ENCODE peak calls at places on chromosomes 7 and 10, in seven cellular contexts. Y, N, A, J, K, D and S are unnamed samples.

GRCh38 chr10:788796-789748 is 99.6 kb upstream of the DIP2C start:
- DNase-seq in D (no peak), N (peak; percentile 80), Y (peak; percentile 60), K (peak; percentile 55), A (peak; percentile 84), J (peak; percentile 94), S (peak; percentile 81)

GRCh38 chr10:125213541-125214282 is 53.3 kb upstream of the CTBP2 start:
- DNase-seq in N (peak; percentile 32), D (no peak), K (no peak), A (no peak), Y (no peak), J (no peak), S (no peak)

GRCh38 chr7:21542891-21543527 is at the start of gene DNAH11:
- DNase-seq in A (peak; percentile 24), D (no peak), Y (no peak), K (peak; percentile 9), J (peak; percentile 75), N (peak; percentile 61), S (no peak)

GRCh38 chr10:99530108-99531025 is 2.4 kb upstream of the NKX2-3 start:
- DNase-seq in Y (no peak), J (no peak), D (no peak), N (no peak), A (no peak), K (no peak), S (no peak)

GRCh38 chr7:150338166-150338829 is 3.1 kb downstream of the RARRES2 start:
- DNase-seq in D (no peak), K (no peak), J (no peak), A (no peak), N (no peak), Y (no peak), S (no peak)

GRCh38 chr10:90947025-90947960 is 26.4 kb upstream of the ANKRD1 start:
- DNase-seq in J (no peak), D (no peak), Y (peak; percentile 46), N (no peak), K (no peak), A (no peak), S (no peak)

GRCh38 chr7:44377681-44378421 is 52.5 kb upstream of the CAMK2B start:
- DNase-seq in N (no peak), A (no peak), D (no peak), K (no peak), Y (no peak), J (no peak), S (peak; percentile 51)

GRCh38 chr7:50184266-50184665 is 91.2 kb upstream of the ZPBP start:
- DNase-seq in A (no peak), K (no peak), D (no peak), Y (no peak), J (no peak), N (no peak), S (no peak)

GRCh38 chr7:31938650-31939049 is 131.6 kb downstream of the PDE1C start:
- DNase-seq in Y (peak; percentile 45), J (no peak), N (no peak), A (peak; percentile 86), D (no peak), K (no peak), S (no peak)

GRCh38 chr10:124911124-124912051 is 30.5 kb upstream of the ZRANB1 start:
- DNase-seq in A (no peak), D (no peak), K (no peak), N (no peak), J (no peak), Y (peak; percentile 67), S (peak; percentile 35)

GRCh38 chr7:44382459-44383300 is 57.3 kb upstream of the CAMK2B start:
- DNase-seq in D (no peak), N (no peak), J (peak; percentile 45), K (no peak), A (no peak), Y (peak; percentile 43), S (no peak)

GRCh38 chr10:133307776-133308430 is 769 bp downstream of the TUBGCP2 start:
- DNase-seq in K (peak; percentile 76), N (peak; percentile 91), A (peak; percentile 86), Y (peak; percentile 58), J (peak; percentile 88), D (peak; percentile 88), S (peak; percentile 52)

GRCh38 chr10:137606-138005 is 2.4 kb downstream of the ZMYND11 start:
- DNase-seq in Y (peak; percentile 74), N (no peak), K (no peak), D (no peak), A (no peak), J (no peak), S (no peak)

GRCh38 chr7:112143567-112143966 is 62.6 kb downstream of the DOCK4 start:
- DNase-seq in K (no peak), J (no peak), A (no peak), D (no peak), Y (peak; percentile 94), N (no peak), S (no peak)

GRCh38 chr10:5526691-5527331 is 2.0 kb downstream of the CALML3 start:
- DNase-seq in Y (no peak), D (no peak), N (no peak), K (no peak), A (no peak), J (no peak), S (no peak)

GRCh38 chr10:112963835-112964234 is 13.8 kb downstream of the TCF7L2 start:
- DNase-seq in D (no peak), N (peak; percentile 26), K (peak; percentile 43), J (no peak), A (peak; percentile 58), Y (peak; percentile 40), S (no peak)

GRCh38 chr10:126259883-126260282 is 128.4 kb downstream of the ADAM12 start:
- DNase-seq in Y (no peak), A (no peak), J (no peak), N (no peak), K (no peak), D (no peak), S (no peak)

GRCh38 chr7:24717694-24718320 is 39.5 kb downstream of the GSDME start:
- DNase-seq in A (no peak), N (no peak), K (no peak), J (no peak), D (no peak), Y (no peak), S (peak; percentile 29)

GRCh38 chr10:19785366-19785765 is 30.9 kb upstream of the PLXDC2 start:
- DNase-seq in N (no peak), Y (no peak), D (no peak), A (no peak), K (no peak), J (no peak), S (no peak)

GRCh38 chr10:71980181-71981023 is 16.2 kb downstream of the CHST3 start:
- DNase-seq in K (no peak), J (no peak), Y (peak; percentile 48), A (no peak), N (no peak), D (no peak), S (no peak)

GRCh38 chr10:71984126-71984797 is 20.1 kb downstream of the CHST3 start:
- DNase-seq in Y (no peak), J (no peak), K (no peak), N (no peak), D (no peak), A (no peak), S (no peak)

GRCh38 chr10:71981868-71982230 is 17.7 kb downstream of the CHST3 start:
- DNase-seq in J (no peak), D (no peak), A (no peak), K (no peak), Y (no peak), N (no peak), S (no peak)

GRCh38 chr10:71981024-71981867 is 17.1 kb downstream of the CHST3 start:
- DNase-seq in N (no peak), D (no peak), J (no peak), Y (no peak), K (no peak), A (no peak), S (peak; percentile 65)

DNA sequence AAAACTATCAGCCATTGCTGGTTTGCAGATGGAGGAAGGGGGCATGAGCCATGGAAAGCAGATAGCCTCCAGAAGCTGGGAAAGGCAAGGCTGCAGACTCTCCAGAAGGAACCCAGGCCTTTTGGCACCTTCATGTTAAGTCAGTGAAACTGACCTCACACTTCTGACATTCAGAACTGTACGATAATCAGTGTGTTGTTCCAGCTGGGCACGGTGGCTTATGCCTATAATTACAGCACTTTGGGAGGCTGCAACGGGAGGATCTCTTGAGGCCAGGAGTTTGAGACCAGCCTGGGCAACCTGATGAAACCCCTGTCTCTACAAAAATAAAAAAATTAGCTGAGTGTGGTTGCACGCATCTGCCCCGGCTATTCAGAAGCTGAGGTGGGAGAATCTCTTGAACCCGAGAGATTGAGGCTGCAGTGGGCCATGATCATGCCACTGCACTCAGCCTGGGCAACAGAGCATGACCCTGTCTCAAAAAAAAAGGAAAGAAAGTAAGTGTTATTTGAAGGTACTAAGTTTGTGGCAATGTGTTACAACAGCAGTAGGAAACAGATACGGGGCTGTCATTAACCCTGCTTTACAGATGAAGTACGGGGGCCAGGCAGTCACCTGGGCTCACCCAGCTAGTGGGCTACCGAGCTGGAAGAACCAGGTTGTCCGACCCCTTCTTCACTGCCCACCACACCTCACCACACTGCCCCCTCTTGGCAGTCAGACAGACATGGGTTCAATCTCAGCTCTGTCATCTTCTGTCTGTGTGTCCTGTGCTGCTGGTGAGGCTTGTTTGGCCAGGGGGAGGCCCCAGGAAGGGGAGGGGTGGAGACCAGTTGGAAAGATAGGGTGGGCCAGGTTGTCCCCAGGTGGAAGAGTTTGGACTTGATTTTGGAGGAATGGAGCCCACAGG is 18.3 kb downstream of the CHST3 start:
- DNase-seq in K (no peak), D (no peak), A (no peak), Y (no peak), J (no peak), N (no peak), S (no peak)
- TF ChIP-seq CTCF in K (no peak), D (no peak), A (no peak), Y (no peak), J (no peak), N (no peak), S (no peak)

GRCh38 chr7:7970620-7971307 is 2.2 kb downstream of the GLCCI1 start:
- DNase-seq in K (no peak), Y (peak; percentile 33), N (no peak), D (no peak), A (no peak), J (no peak), S (no peak)
- H3K27ac ChIP-seq in K (peak overlapping the region; percentile 35), Y (no peak overlapping the region), N (peak overlapping the region; percentile 74), D (peak overlapping the region; percentile 61), A (no peak overlapping the region), J (no peak overlapping the region), S (peak overlapping the region; percentile 98)

GRCh38 chr7:101420436-101420835 is 57.8 kb downstream of the COL26A1 start:
- DNase-seq in A (peak; percentile 42), Y (no peak), J (no peak), K (no peak), N (no peak), D (no peak), S (no peak)
- H3K9me3 ChIP-seq in A (no peaks in the 10 kb centered on the region), Y (no peaks in the 10 kb centered on the region), J (no peaks in the 10 kb centered on the region), K (no peaks in the 10 kb centered on the region), N (no peaks in the 10 kb centered on the region), D (no peaks in the 10 kb centered on the region), S (no peaks in the 10 kb centered on the region)

DNA sequence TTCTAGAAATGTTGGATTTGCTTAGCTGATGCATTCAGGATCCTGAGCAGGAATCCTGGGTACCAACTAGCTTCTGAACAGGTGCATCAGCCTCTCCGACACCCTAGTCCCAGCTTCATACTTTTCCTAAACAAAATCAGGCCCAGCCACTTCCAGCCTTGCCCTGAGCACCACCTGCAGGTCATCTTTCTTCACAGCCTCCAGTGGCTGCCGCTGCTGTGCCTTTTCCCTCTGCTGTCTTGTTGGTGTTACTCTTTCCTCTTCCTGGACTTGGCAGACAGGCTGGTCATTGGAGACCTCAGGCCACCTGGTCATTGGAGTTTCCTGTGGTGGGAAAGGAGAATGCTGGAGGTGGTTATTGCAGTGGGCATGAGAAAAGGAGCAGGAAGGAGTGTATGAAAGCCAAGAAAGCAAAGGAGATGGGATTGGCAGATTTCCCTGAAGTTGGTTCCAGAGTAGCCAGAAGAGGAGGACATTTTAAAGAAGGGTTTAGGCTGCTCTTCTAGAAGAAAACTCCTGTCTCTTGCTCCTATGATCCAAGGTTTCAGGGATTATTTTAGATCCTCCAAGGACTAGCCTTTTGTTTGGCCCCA is 48.2 kb upstream of the NFKB2 start:
- DNase-seq in A (peak; percentile 76), N (peak; percentile 52), Y (peak; percentile 38), D (no peak), J (peak; percentile 77), K (peak; percentile 39), S (no peak)
- TF ChIP-seq CTCF in A (peak; percentile 67), N (peak; percentile 50), Y (peak; percentile 62), D (no peak), J (peak; percentile 82), K (peak; percentile 53), S (peak; percentile 34)